ENCODE peak calls at places on chromosomes 3 and 15, in five cellular contexts. One of them, this sample, is unnamed.

GRCh38 chr15:68303560-68304436 is 26.3 kb downstream of the FEM1B start:
- DNase-seq in astrocyte of the cerebellum: no peak
- DNase-seq in CD8-positive, alpha-beta memory T cell: no peak
- DNase-seq in colonic mucosa: peak; percentile 9
- DNase-seq in cardiac fibroblast: no peak
- DNase-seq in this sample: no peak

GRCh38 chr3:177294221-177294620 is 96.9 kb upstream of the TBL1XR1 start:
- DNase-seq in astrocyte of the cerebellum: peak; percentile 24
- DNase-seq in CD8-positive, alpha-beta memory T cell: no peak
- DNase-seq in colonic mucosa: no peak
- DNase-seq in cardiac fibroblast: peak; percentile 58
- DNase-seq in this sample: no peak

GRCh38 chr15:66630801-66631351 is 65.1 kb upstream of the LCTL start:
- DNase-seq in colonic mucosa: no peak
- DNase-seq in cardiac fibroblast: no peak
- DNase-seq in CD8-positive, alpha-beta memory T cell: no peak
- DNase-seq in astrocyte of the cerebellum: no peak
- DNase-seq in this sample: no peak

GRCh38 chr15:71242292-71242691 is 127.0 kb downstream of the THSD4 start:
- DNase-seq in CD8-positive, alpha-beta memory T cell: no peak
- DNase-seq in astrocyte of the cerebellum: no peak
- DNase-seq in colonic mucosa: no peak
- DNase-seq in cardiac fibroblast: no peak
- DNase-seq in this sample: no peak

GRCh38 chr3:104916971-104917370 is 449.7 kb upstream of the ALCAM start:
- DNase-seq in colonic mucosa: no peak
- DNase-seq in CD8-positive, alpha-beta memory T cell: no peak
- DNase-seq in astrocyte of the cerebellum: no peak
- DNase-seq in cardiac fibroblast: peak; percentile 36
- DNase-seq in this sample: no peak

GRCh38 chr3:187551419-187551818 is 118.8 kb downstream of the SST start:
- DNase-seq in colonic mucosa: no peak
- DNase-seq in CD8-positive, alpha-beta memory T cell: no peak
- DNase-seq in astrocyte of the cerebellum: no peak
- DNase-seq in cardiac fibroblast: peak; percentile 17
- DNase-seq in this sample: no peak

GRCh38 chr3:14918356-14918860 is 29.0 kb upstream of the NR2C2 start:
- DNase-seq in cardiac fibroblast: no peak
- DNase-seq in astrocyte of the cerebellum: no peak
- DNase-seq in colonic mucosa: no peak
- DNase-seq in CD8-positive, alpha-beta memory T cell: no peak
- DNase-seq in this sample: no peak

GRCh38 chr3:154872089-154872488 is 208.0 kb upstream of the MME start:
- DNase-seq in colonic mucosa: no peak
- DNase-seq in astrocyte of the cerebellum: no peak
- DNase-seq in CD8-positive, alpha-beta memory T cell: no peak
- DNase-seq in cardiac fibroblast: no peak
- DNase-seq in this sample: no peak

GRCh38 chr3:190183121-190183520 is 62.4 kb upstream of the P3H2 start:
- DNase-seq in colonic mucosa: no peak
- DNase-seq in CD8-positive, alpha-beta memory T cell: no peak
- DNase-seq in cardiac fibroblast: peak; percentile 98
- DNase-seq in astrocyte of the cerebellum: peak; percentile 94
- DNase-seq in this sample: no peak

GRCh38 chr3:141106842-141107241 is 55.7 kb downstream of the SPSB4 start:
- DNase-seq in colonic mucosa: no peak
- DNase-seq in cardiac fibroblast: no peak
- DNase-seq in astrocyte of the cerebellum: no peak
- DNase-seq in CD8-positive, alpha-beta memory T cell: no peak
- DNase-seq in this sample: no peak
- H3K4me3 ChIP-seq in colonic mucosa: no peak overlapping the region
- H3K4me3 ChIP-seq in cardiac fibroblast: no peak overlapping the region
- H3K4me3 ChIP-seq in astrocyte of the cerebellum: no peak overlapping the region
- H3K4me3 ChIP-seq in CD8-positive, alpha-beta memory T cell: no peak overlapping the region
- H3K4me3 ChIP-seq in this sample: no peak overlapping the region

DNA sequence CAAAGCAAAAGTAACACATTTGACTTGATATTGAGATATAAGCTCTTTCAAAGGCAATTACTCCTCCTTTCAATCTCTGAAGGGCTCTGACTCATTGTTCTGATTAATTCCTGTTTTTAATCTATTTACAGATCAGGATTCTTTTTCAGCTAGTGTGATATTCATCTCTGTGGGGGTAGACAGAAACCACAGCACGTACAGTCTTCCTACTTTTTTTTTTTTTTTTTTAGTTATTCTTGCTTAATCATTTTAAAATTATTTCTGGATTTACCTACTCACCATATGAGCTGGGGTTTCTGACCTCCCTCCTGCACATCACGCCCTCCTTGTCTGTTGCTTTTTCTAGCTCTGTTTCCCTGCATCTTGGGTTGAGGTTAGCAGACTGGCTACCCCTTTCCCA is 1.4 kb downstream of the CNTN3 start:
- DNase-seq in CD8-positive, alpha-beta memory T cell: no peak
- DNase-seq in cardiac fibroblast: peak; percentile 19
- DNase-seq in colonic mucosa: no peak
- DNase-seq in astrocyte of the cerebellum: no peak
- DNase-seq in this sample: no peak
- H3K4me3 ChIP-seq in CD8-positive, alpha-beta memory T cell: no peak overlapping the region
- H3K4me3 ChIP-seq in cardiac fibroblast: no peak overlapping the region
- H3K4me3 ChIP-seq in colonic mucosa: peak overlapping the region; percentile 42
- H3K4me3 ChIP-seq in astrocyte of the cerebellum: no peak overlapping the region
- H3K4me3 ChIP-seq in this sample: no peak overlapping the region

DNA sequence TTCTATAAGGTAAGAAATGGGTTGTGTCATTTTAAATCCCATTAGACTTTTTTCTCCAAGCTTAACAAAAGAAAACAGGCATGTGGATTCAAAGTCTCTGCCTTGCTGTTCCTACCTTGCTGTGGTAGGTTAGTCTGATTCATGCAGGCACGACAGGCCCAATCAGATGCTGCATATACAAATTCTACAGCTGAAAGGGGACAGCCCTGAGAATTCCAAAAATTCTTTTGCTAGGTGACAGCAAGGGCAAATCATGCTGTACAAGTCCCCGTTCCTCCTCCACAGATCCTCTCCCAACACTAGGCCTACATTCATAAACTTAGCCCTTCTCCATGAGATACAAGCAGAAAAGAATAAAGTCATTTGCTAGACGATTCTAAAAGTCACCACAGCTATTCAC is 161.2 kb upstream of the THBS1 start:
- DNase-seq in astrocyte of the cerebellum: no peak
- DNase-seq in colonic mucosa: no peak
- DNase-seq in CD8-positive, alpha-beta memory T cell: no peak
- DNase-seq in cardiac fibroblast: no peak
- DNase-seq in this sample: no peak
- H3K4me3 ChIP-seq in astrocyte of the cerebellum: no peak overlapping the region
- H3K4me3 ChIP-seq in colonic mucosa: no peak overlapping the region
- H3K4me3 ChIP-seq in CD8-positive, alpha-beta memory T cell: no peak overlapping the region
- H3K4me3 ChIP-seq in cardiac fibroblast: no peak overlapping the region
- H3K4me3 ChIP-seq in this sample: no peak overlapping the region

GRCh38 chr3:37957185-37957936 is 33.2 kb upstream of the VILL start:
- DNase-seq in astrocyte of the cerebellum: no peak
- DNase-seq in cardiac fibroblast: no peak
- DNase-seq in CD8-positive, alpha-beta memory T cell: peak; percentile 12
- DNase-seq in colonic mucosa: no peak
- DNase-seq in this sample: peak; percentile 60

GRCh38 chr3:37956353-37957184 is 34.0 kb upstream of the VILL start:
- DNase-seq in colonic mucosa: no peak
- DNase-seq in cardiac fibroblast: no peak
- DNase-seq in astrocyte of the cerebellum: no peak
- DNase-seq in CD8-positive, alpha-beta memory T cell: no peak
- DNase-seq in this sample: peak; percentile 58

GRCh38 chr3:37953226-37953625 is 37.4 kb upstream of the VILL start:
- DNase-seq in astrocyte of the cerebellum: no peak
- DNase-seq in cardiac fibroblast: no peak
- DNase-seq in CD8-positive, alpha-beta memory T cell: no peak
- DNase-seq in colonic mucosa: no peak
- DNase-seq in this sample: no peak

GRCh38 chr3:37953995-37954394 is 36.6 kb upstream of the VILL start:
- DNase-seq in CD8-positive, alpha-beta memory T cell: no peak
- DNase-seq in cardiac fibroblast: no peak
- DNase-seq in astrocyte of the cerebellum: no peak
- DNase-seq in colonic mucosa: no peak
- DNase-seq in this sample: no peak

DNA sequence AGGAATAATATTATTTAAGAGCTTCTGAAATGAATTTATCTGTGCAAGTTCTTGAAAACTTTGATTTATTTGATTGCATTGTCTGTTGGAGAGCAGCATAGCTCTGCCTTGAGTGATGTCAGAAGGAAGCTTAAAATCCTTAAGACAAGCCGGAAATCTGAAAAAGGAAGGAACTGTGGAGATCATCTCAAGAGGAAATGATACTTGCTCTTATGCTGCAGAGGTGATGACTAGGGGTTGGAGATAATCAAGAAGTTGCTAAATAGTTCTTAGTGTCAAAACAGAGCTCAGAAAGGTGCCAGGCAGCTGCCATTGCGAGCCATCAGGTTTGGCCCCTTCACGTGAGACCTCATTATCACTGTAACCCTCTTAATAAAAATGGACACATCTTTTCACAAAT is 34.7 kb upstream of the VILL start:
- DNase-seq in cardiac fibroblast: no peak
- DNase-seq in astrocyte of the cerebellum: no peak
- DNase-seq in colonic mucosa: no peak
- DNase-seq in CD8-positive, alpha-beta memory T cell: no peak
- DNase-seq in this sample: no peak
- H3K4me3 ChIP-seq in cardiac fibroblast: no peak overlapping the region
- H3K4me3 ChIP-seq in astrocyte of the cerebellum: no peak overlapping the region
- H3K4me3 ChIP-seq in colonic mucosa: no peak overlapping the region
- H3K4me3 ChIP-seq in CD8-positive, alpha-beta memory T cell: no peak overlapping the region
- H3K4me3 ChIP-seq in this sample: no peak overlapping the region

GRCh38 chr3:8416965-8417364 is 84.7 kb upstream of the LMCD1 start:
- DNase-seq in cardiac fibroblast: peak; percentile 41
- DNase-seq in astrocyte of the cerebellum: no peak
- DNase-seq in CD8-positive, alpha-beta memory T cell: no peak
- DNase-seq in colonic mucosa: peak; percentile 62
- DNase-seq in this sample: peak; percentile 18
- H3K4me3 ChIP-seq in cardiac fibroblast: no peak overlapping the region
- H3K4me3 ChIP-seq in astrocyte of the cerebellum: no peak overlapping the region
- H3K4me3 ChIP-seq in CD8-positive, alpha-beta memory T cell: no peak overlapping the region
- H3K4me3 ChIP-seq in colonic mucosa: no peak overlapping the region
- H3K4me3 ChIP-seq in this sample: no peak overlapping the region

GRCh38 chr3:151316267-151316991 is at the start of gene GPR87:
- DNase-seq in astrocyte of the cerebellum: no peak
- DNase-seq in CD8-positive, alpha-beta memory T cell: no peak
- DNase-seq in colonic mucosa: no peak
- DNase-seq in cardiac fibroblast: peak; percentile 64
- DNase-seq in this sample: no peak
- H3K4me3 ChIP-seq in astrocyte of the cerebellum: no peak within 1 kb of the TSS
- H3K4me3 ChIP-seq in CD8-positive, alpha-beta memory T cell: no peak within 1 kb of the TSS
- H3K4me3 ChIP-seq in colonic mucosa: no peak within 1 kb of the TSS
- H3K4me3 ChIP-seq in cardiac fibroblast: no peak within 1 kb of the TSS
- H3K4me3 ChIP-seq in this sample: no peak within 1 kb of the TSS

GRCh38 chr15:78264304-78265136 is at the start of gene DNAJA4:
- DNase-seq in astrocyte of the cerebellum: no peak
- DNase-seq in cardiac fibroblast: peak; percentile 32
- DNase-seq in colonic mucosa: peak; percentile 63
- DNase-seq in CD8-positive, alpha-beta memory T cell: peak; percentile 71
- DNase-seq in this sample: no peak
- H3K4me3 ChIP-seq in astrocyte of the cerebellum: peak within 1 kb of the TSS; percentile 42
- H3K4me3 ChIP-seq in cardiac fibroblast: peak within 1 kb of the TSS; percentile 55
- H3K4me3 ChIP-seq in colonic mucosa: peak within 1 kb of the TSS; percentile 67
- H3K4me3 ChIP-seq in CD8-positive, alpha-beta memory T cell: peak within 1 kb of the TSS; percentile 59
- H3K4me3 ChIP-seq in this sample: no peak within 1 kb of the TSS

DNA sequence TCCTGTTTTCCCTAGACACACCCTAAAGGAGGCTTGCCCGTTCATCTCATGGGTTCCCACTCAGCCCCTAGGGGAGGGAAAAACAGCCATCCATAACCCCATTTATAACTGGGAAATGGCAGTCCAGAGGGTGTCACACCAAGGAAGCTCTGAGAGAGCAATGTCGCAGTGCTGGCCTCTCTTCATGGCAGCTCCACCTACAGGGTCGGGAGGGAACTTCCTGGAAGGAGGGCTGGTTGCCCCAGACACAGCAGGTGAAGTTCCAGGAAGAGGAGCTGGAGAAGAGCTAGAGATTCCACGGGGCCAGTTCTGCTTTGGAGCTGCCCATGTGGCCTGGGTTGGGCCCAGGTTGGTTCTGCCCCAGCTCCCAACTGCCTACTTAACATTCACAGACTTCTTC is 22.3 kb upstream of the LINGO1 start:
- DNase-seq in astrocyte of the cerebellum: no peak
- DNase-seq in colonic mucosa: peak; percentile 66
- DNase-seq in CD8-positive, alpha-beta memory T cell: no peak
- DNase-seq in cardiac fibroblast: peak; percentile 4
- DNase-seq in this sample: peak; percentile 15
- H3K4me3 ChIP-seq in astrocyte of the cerebellum: no peak overlapping the region
- H3K4me3 ChIP-seq in colonic mucosa: no peak overlapping the region
- H3K4me3 ChIP-seq in CD8-positive, alpha-beta memory T cell: no peak overlapping the region
- H3K4me3 ChIP-seq in cardiac fibroblast: no peak overlapping the region
- H3K4me3 ChIP-seq in this sample: no peak overlapping the region

GRCh38 chr15:41288464-41288863 is 43.9 kb downstream of the OIP5 start:
- DNase-seq in colonic mucosa: no peak
- DNase-seq in CD8-positive, alpha-beta memory T cell: no peak
- DNase-seq in cardiac fibroblast: no peak
- DNase-seq in astrocyte of the cerebellum: no peak
- DNase-seq in this sample: no peak

GRCh38 chr15:41284425-41285177 is 47.8 kb downstream of the OIP5 start:
- DNase-seq in cardiac fibroblast: peak; percentile 24
- DNase-seq in colonic mucosa: peak; percentile 51
- DNase-seq in CD8-positive, alpha-beta memory T cell: peak; percentile 16
- DNase-seq in astrocyte of the cerebellum: no peak
- DNase-seq in this sample: no peak

GRCh38 chr15:41283653-41284424 is 48.6 kb downstream of the OIP5 start:
- DNase-seq in CD8-positive, alpha-beta memory T cell: peak; percentile 97
- DNase-seq in cardiac fibroblast: peak; percentile 100
- DNase-seq in astrocyte of the cerebellum: peak; percentile 99
- DNase-seq in colonic mucosa: peak; percentile 100
- DNase-seq in this sample: peak; percentile 100

GRCh38 chr15:41285285-41285684 is 47.1 kb downstream of the OIP5 start:
- DNase-seq in CD8-positive, alpha-beta memory T cell: no peak
- DNase-seq in astrocyte of the cerebellum: no peak
- DNase-seq in colonic mucosa: no peak
- DNase-seq in cardiac fibroblast: no peak
- DNase-seq in this sample: no peak

GRCh38 chr15:41286665-41287333 is 45.6 kb downstream of the OIP5 start:
- DNase-seq in colonic mucosa: no peak
- DNase-seq in cardiac fibroblast: peak; percentile 72
- DNase-seq in astrocyte of the cerebellum: no peak
- DNase-seq in CD8-positive, alpha-beta memory T cell: no peak
- DNase-seq in this sample: no peak
- H3K4me3 ChIP-seq in colonic mucosa: no peak overlapping the region
- H3K4me3 ChIP-seq in cardiac fibroblast: no peak overlapping the region
- H3K4me3 ChIP-seq in astrocyte of the cerebellum: no peak overlapping the region
- H3K4me3 ChIP-seq in CD8-positive, alpha-beta memory T cell: no peak overlapping the region
- H3K4me3 ChIP-seq in this sample: no peak overlapping the region